ENCODE peak calls at places on chromosomes 7 and 10, in eight cellular contexts. Q, D, B, I, M, W, U and N are unnamed samples.

GRCh38 chr7:79050592-79050991 is 402.9 kb downstream of the MAGI2 start:
- DNase-seq in D (peak; percentile 68), Q (no peak), M (no peak), B (no peak), I (no peak), W (no peak), U (peak; percentile 32), N (peak; percentile 91)

GRCh38 chr10:3784510-3785250 is at the start of gene KLF6:
- DNase-seq in M (no peak), I (peak; percentile 8), D (no peak), U (no peak), Q (peak; percentile 67), B (peak; percentile 47), W (no peak), N (no peak)

GRCh38 chr10:17850526-17850925 is 41.4 kb downstream of the MRC1 start:
- DNase-seq in B (no peak), U (no peak), M (no peak), I (peak; percentile 25), Q (no peak), D (no peak), W (no peak), N (no peak)

GRCh38 chr7:39271386-39271785 is 293.7 kb downstream of the POU6F2 start:
- DNase-seq in Q (peak; percentile 34), M (no peak), B (no peak), I (peak; percentile 81), W (peak; percentile 26), U (no peak), D (no peak), N (peak; percentile 89)

GRCh38 chr7:139950881-139951525 is 111.7 kb downstream of the PARP12 start:
- DNase-seq in U (no peak), D (peak; percentile 73), W (no peak), I (no peak), B (no peak), M (no peak), Q (peak; percentile 6), N (no peak)

GRCh38 chr7:147013820-147014219 is 897.2 kb downstream of the CNTNAP2 start:
- DNase-seq in D (peak; percentile 1), M (no peak), U (no peak), B (peak; percentile 40), W (no peak), I (peak; percentile 24), Q (no peak), N (peak; percentile 11)

GRCh38 chr7:925601-926000 is 28.9 kb downstream of the ADAP1 start:
- DNase-seq in I (no peak), Q (peak; percentile 50), D (no peak), B (no peak), M (no peak), U (no peak), W (peak; percentile 89), N (no peak)

GRCh38 chr7:2416659-2417058 is 13.2 kb downstream of the CHST12 start:
- DNase-seq in U (no peak), B (no peak), D (no peak), I (no peak), Q (no peak), M (no peak), W (no peak), N (no peak)

GRCh38 chr7:2471022-2471329 is 5.2 kb downstream of the GRIFIN start:
- DNase-seq in B (peak; percentile 35), U (peak; percentile 64), Q (no peak), D (peak; percentile 85), I (no peak), M (peak; percentile 54), W (no peak), N (no peak)

GRCh38 chr10:60140681-60141632 is 234.6 kb upstream of the CCDC6 start:
- DNase-seq in W (peak; percentile 79), I (peak; percentile 25), B (no peak), M (no peak), U (no peak), Q (no peak), D (peak; percentile 54), N (peak; percentile 67)